ENCODE peak calls at places on chromosomes 4 and X, in nine cellular contexts. T is CD4-positive, alpha-beta memory T cell; A is BJ; W is EL; C is MCF 10A; Z is GM06990; L is NCI-H1092; X is HS-5; P is bronchial epithelial cell. S is an unnamed sample.
A peak's percentile ranks its signal among the peaks of the same experiment; 100 is the strongest.

GRCh38 chrX:130094712-130095111 is 15.6 kb downstream of the ELF4 start:
- DNase-seq in T (no peak), A (no peak), W (no peak), C (no peak), Z (no peak), L (no peak), X (no peak), P (no peak), S (no peak)

GRCh38 chr4:109462297-109462696 is 28.7 kb downstream of the SEC24B start:
- DNase-seq in T (no peak), A (no peak), W (no peak), C (no peak), Z (no peak), L (no peak), X (no peak), P (no peak), S (no peak)

GRCh38 chr4:115101675-115102074 is 11.7 kb downstream of the NDST4 start:
- DNase-seq in T (no peak), A (no peak), W (no peak), C (no peak), Z (no peak), L (no peak), X (no peak), P (no peak), S (no peak)

GRCh38 chrX:136767104-136767941 is 13.4 kb downstream of the ARHGEF6 start:
- DNase-seq in T (peak; percentile 38), A (no peak), W (peak; percentile 61), C (peak; percentile 31), Z (peak; percentile 73), L (peak; percentile 30), X (no peak), P (no peak), S (peak; percentile 17)

GRCh38 chr4:93174598-93174997 is 654.0 kb upstream of the ATOH1 start:
- DNase-seq in T (no peak), A (no peak), W (no peak), C (no peak), Z (no peak), L (no peak), X (no peak), P (no peak), S (no peak)

GRCh38 chr4:3248811-3249661 is at the start of gene MSANTD1:
- DNase-seq in T (no peak), A (no peak), W (no peak), C (no peak), Z (no peak), L (no peak), X (no peak), P (no peak), S (no peak)

GRCh38 chrX:129833153-129834004 is 10.3 kb downstream of the ZDHHC9 start:
- DNase-seq in T (no peak), A (peak; percentile 10), W (peak; percentile 63), C (no peak), Z (no peak), L (no peak), X (no peak), P (no peak), S (no peak)

GRCh38 chr4:53987761-53988171 is 76.6 kb downstream of the CHIC2 start:
- DNase-seq in T (no peak), A (no peak), W (peak; percentile 64), C (peak; percentile 59), Z (no peak), L (no peak), X (peak; percentile 28), P (peak; percentile 89), S (peak; percentile 1)

S was measured in SW480.